ENCODE peak calls at places on chromosomes 7 and 10, in five cellular contexts. K, T, O, C and Z are unnamed samples.
A peak's percentile ranks its signal among the peaks of the same experiment; 100 is the strongest.

GRCh38 chr7:120709931-120710330 is 148.0 kb downstream of the TSPAN12 start:
- DNase-seq in K (no peak), T (no peak), C (no peak), O (no peak), Z (no peak)

GRCh38 chr10:100995171-100995570 is 4.4 kb upstream of the LZTS2 start:
- DNase-seq in T (no peak), C (no peak), O (no peak), K (no peak), Z (no peak)

GRCh38 chr10:99337261-99337905 is 8.2 kb downstream of the CNNM1 start:
- DNase-seq in T (no peak), C (no peak), O (no peak), K (no peak), Z (no peak)

GRCh38 chr10:112140110-112140755 is 43.3 kb downstream of the GPAM start:
- DNase-seq in C (peak; percentile 74), T (peak; percentile 40), K (peak; percentile 73), O (peak; percentile 23), Z (peak; percentile 27)

GRCh38 chr10:101767966-101768790 is 7.7 kb downstream of the FGF8 start:
- DNase-seq in C (no peak), T (no peak), K (no peak), O (no peak), Z (no peak)

GRCh38 chr7:55502209-55502608 is 70.1 kb downstream of the VOPP1 start:
- DNase-seq in C (no peak), K (no peak), O (no peak), T (no peak), Z (no peak)

GRCh38 chr7:80135306-80136104 is 874 bp downstream of the GNAI1 start:
- DNase-seq in K (peak; percentile 14), T (no peak), O (no peak), C (no peak), Z (no peak)

GRCh38 chr10:80289451-80290287 is at the start of gene MAT1A:
- DNase-seq in K (peak; percentile 30), T (no peak), O (no peak), C (no peak), Z (peak; percentile 24)

GRCh38 chr10:129063877-129064276 is 403.2 kb upstream of the MGMT start:
- DNase-seq in K (no peak), O (no peak), T (no peak), C (no peak), Z (no peak)

GRCh38 chr7:7820409-7820808 is 102.0 kb upstream of the RPA3 start:
- DNase-seq in K (no peak), C (no peak), O (no peak), T (no peak), Z (no peak)

GRCh38 chr10:76160758-76161555 is 729.5 kb downstream of the LRMDA start:
- DNase-seq in T (no peak), K (no peak), C (no peak), O (no peak), Z (no peak)

GRCh38 chr10:70481831-70482530 is 3.4 kb downstream of the PALD1 start:
- DNase-seq in T (no peak), K (no peak), C (no peak), O (no peak), Z (no peak)

GRCh38 chr10:91788527-91788926 is 9.7 kb upstream of the TNKS2 start:
- DNase-seq in O (no peak), K (no peak), T (no peak), C (no peak), Z (no peak)

GRCh38 chr10:91787810-91788209 is 10.4 kb upstream of the TNKS2 start:
- DNase-seq in K (no peak), C (no peak), T (peak; percentile 44), O (no peak), Z (peak; percentile 78)

GRCh38 chr10:91785851-91786250 is 12.4 kb upstream of the TNKS2 start:
- DNase-seq in C (no peak), T (no peak), O (no peak), K (no peak), Z (no peak)

GRCh38 chr10:91782539-91782938 is 15.7 kb upstream of the TNKS2 start:
- DNase-seq in O (no peak), C (no peak), K (no peak), T (no peak), Z (no peak)

GRCh38 chr10:91787258-91787657 is 11.0 kb upstream of the TNKS2 start:
- DNase-seq in C (no peak), O (no peak), T (no peak), K (no peak), Z (no peak)
- H3K27ac ChIP-seq in C (no peak overlapping the region), O (no peak overlapping the region), T (peak overlapping the region; percentile 81), K (no peak overlapping the region), Z (peak overlapping the region; percentile 79)

DNA sequence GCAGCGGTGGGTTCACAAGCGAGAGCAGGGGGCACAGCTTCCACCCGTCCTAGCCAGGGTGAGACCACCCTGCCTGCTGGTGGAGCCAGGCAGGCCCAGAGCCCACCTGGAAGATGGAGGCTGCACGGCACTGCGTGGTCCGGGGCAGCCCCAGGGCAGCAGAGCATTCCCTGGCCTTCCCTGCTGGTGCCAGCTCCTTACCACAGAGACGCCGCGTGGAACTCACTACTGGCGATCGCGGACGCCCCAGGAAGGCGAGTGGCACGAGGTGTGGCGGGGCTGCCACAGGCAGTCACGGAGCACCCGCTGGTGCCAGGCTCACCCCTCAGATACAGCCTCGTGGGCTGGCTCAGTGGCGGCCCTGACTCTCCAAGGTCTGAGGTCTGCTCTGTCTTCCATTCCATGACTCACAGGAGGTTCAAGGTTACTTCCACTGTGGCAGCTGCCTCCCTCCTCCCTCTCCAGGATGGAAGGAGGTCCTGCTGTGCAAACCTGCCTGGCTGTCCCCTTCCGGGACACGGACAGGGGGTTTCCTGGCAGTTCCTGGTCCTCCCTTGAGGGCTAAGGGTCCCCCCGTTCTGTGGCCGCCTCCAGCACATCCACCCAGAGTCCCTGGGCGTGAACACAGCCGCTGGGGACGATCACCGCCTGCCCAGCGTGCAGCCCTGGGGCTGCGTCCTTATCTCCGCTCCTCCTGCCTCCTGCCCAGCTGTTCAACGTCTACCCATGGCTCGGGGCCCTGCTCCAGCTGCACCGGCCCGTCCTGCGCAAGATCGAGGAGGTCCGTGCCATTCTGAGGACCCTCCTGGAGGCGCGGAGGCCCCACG is 3.1 kb downstream of the CYP2W1 start:
- DNase-seq in T (no peak), O (no peak), K (no peak), C (peak; percentile 62), Z (no peak)
- H3K27ac ChIP-seq in T (no peak overlapping the region), O (no peak overlapping the region), K (no peak overlapping the region), C (no peak overlapping the region), Z (no peak overlapping the region)

GRCh38 chr10:34866848-34867247 is 51.8 kb upstream of the PARD3 start:
- DNase-seq in K (peak; percentile 31), T (no peak), O (no peak), C (no peak), Z (no peak)

GRCh38 chr10:34869128-34869836 is 54.2 kb upstream of the PARD3 start:
- DNase-seq in C (no peak), O (no peak), T (no peak), K (no peak), Z (no peak)

GRCh38 chr10:34875061-34875460 is 60.0 kb upstream of the PARD3 start:
- DNase-seq in C (no peak), K (no peak), T (no peak), O (no peak), Z (no peak)

GRCh38 chr10:34868589-34868988 is 53.5 kb upstream of the PARD3 start:
- DNase-seq in C (no peak), O (no peak), K (no peak), T (no peak), Z (no peak)

GRCh38 chr10:34872820-34873219 is 57.7 kb upstream of the PARD3 start:
- DNase-seq in T (no peak), C (no peak), O (no peak), K (no peak), Z (no peak)
- H3K27ac ChIP-seq in T (no peak overlapping the region), C (no peak overlapping the region), O (no peak overlapping the region), K (no peak overlapping the region), Z (no peak overlapping the region)

DNA sequence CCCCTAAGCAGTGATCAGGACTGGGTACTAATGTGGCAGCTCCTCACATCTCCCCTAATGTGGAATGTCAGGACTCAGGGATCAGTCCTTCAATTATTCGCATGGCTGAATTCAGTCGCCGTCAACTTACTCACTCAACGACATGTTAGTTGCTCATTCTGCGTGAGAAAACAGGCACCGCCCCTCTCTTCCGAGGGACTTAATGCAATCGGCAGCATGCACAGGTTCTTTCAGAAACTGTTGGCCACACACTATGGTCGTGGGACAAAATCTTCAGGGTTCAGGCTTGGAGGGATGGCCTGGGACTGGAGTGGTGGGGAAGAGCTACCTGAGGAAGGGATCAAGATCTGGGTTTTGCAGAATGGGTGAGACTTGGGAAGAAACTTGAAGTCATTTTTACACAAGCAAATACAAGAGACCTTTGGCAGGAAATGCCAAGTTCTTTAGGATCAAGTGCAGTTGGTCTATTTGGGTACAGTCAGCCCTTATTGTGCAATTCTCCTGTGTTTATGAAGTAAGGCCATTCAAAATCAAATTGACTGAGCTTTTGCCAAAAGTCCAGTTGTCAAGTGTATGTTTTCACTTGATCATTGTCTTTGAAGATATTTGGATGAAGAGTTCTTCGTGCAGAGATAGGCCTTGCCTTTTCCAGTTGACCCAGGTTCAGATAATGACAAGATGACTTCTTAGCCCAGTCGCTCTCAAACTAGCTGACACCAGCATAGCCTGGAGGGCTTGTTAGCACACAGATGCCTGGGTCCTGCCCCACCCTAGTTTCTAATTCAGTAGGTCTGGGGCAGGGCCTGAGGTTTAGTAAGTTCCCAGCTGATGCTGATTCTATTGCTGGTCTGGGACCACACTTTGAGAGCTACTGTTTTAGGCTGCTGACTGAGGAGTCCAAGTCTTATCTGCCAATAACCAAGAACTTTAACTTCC is 48.5 kb downstream of the LRRC18 start:
- DNase-seq in T (no peak), O (no peak), K (no peak), C (no peak), Z (no peak)
- H3K27ac ChIP-seq in T (no peak overlapping the region), O (no peak overlapping the region), K (no peak overlapping the region), C (no peak overlapping the region), Z (no peak overlapping the region)

DNA sequence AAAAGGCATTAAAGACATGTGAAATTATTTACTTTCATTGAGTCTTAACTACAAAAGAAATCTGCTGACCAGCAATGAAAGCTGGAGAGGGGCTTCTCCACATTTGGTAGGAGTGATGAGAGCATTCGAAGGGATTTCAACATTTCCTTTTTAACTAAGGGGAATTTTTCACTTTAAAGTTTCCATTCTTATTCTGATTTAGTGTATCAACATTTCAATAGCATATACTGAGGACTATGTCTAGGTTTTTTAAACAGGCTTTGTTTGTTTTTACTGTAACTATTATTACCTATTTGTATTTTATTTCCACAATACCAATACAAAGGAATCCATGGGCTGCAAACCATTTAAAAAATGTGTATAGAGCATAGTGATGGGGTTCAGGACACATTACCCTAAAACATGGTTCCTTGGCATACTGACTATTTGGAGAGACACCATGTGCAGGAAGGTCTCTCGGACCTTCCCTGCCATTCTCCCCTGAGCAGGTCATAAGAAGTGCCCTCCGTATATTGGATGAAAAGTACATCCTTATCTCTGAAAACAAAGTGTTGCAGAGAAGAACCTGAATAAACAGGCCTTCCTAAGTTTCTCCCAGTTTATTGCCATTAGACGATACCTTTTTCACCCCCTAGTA is 278.7 kb downstream of the DOCK4 start:
- DNase-seq in O (no peak), C (no peak), T (no peak), K (no peak), Z (no peak)
- H3K27ac ChIP-seq in O (no peak overlapping the region), C (no peak overlapping the region), T (no peak overlapping the region), K (no peak overlapping the region), Z (no peak overlapping the region)